ENCODE peak calls at places on chromosome 21, in six cellular contexts. H, I, F, S, M and J are unnamed samples.

GRCh38 chr21:39208624-39209333 is 25.5 kb upstream of the PSMG1 start:
- DNase-seq in M (no peak), I (no peak), F (no peak), S (no peak), H (no peak), J (no peak)

GRCh38 chr21:38925923-38926322 is 120.2 kb downstream of the ETS2 start:
- DNase-seq in H (no peak), F (peak), M (peak), S (peak), I (peak), J (no peak)

GRCh38 chr21:46459356-46460112 is 843 bp downstream of the DIP2A start:
- DNase-seq in H (peak), I (peak), F (peak), M (peak), S (peak), J (no peak)

GRCh38 chr21:41726970-41727783 is 39.7 kb downstream of the RIPK4 start:
- DNase-seq in M (peak), F (no peak), S (peak), I (no peak), H (no peak), J (no peak)

GRCh38 chr21:31630062-31630711 is 29.3 kb upstream of the SOD1 start:
- DNase-seq in M (peak), F (no peak), I (peak), H (no peak), S (peak), J (no peak)

GRCh38 chr21:46226920-46227599 is 1.5 kb downstream of the LSS start:
- DNase-seq in M (peak), S (peak), I (no peak), F (peak), H (no peak), J (no peak)

GRCh38 chr21:45988366-45989347 is 7.1 kb downstream of the COL6A1 start:
- DNase-seq in S (no peak), I (no peak), F (no peak), M (no peak), H (no peak), J (no peak)

GRCh38 chr21:33441489-33442477 is 38.0 kb downstream of the TMEM50B start:
- DNase-seq in I (no peak), S (peak), M (peak), H (no peak), F (peak), J (no peak)

GRCh38 chr21:33514234-33514633 is 22.7 kb upstream of the DNAJC28 start:
- DNase-seq in F (no peak), M (peak), H (no peak), S (no peak), I (no peak), J (no peak)

GRCh38 chr21:38356898-38357297 is 100.1 kb downstream of the KCNJ15 start:
- DNase-seq in H (no peak), I (no peak), F (no peak), S (no peak), M (no peak), J (no peak)

GRCh38 chr21:40929833-40930232 is 82.9 kb upstream of the DSCAM start:
- DNase-seq in F (no peak), H (no peak), M (no peak), I (no peak), S (no peak), J (no peak)

GRCh38 chr21:14088391-14088790 is 122.4 kb downstream of the LIPI start:
- DNase-seq in S (no peak), F (no peak), I (no peak), H (no peak), M (no peak), J (no peak)

GRCh38 chr21:43303240-43304178 is 123.4 kb downstream of the SIK1 start:
- DNase-seq in S (no peak), M (no peak), H (no peak), I (no peak), F (no peak), J (no peak)

GRCh38 chr21:17454315-17455027 is 58.4 kb upstream of the CXADR start:
- DNase-seq in M (peak), F (peak), I (no peak), S (peak), H (peak), J (peak)

GRCh38 chr21:46071082-46071481 is 26.8 kb upstream of the COL6A2 start:
- DNase-seq in S (no peak), M (no peak), I (no peak), H (no peak), F (no peak), J (no peak)

GRCh38 chr21:30033441-30033840 is 93.6 kb upstream of the GRIK1 start:
- DNase-seq in I (no peak), M (no peak), S (no peak), H (no peak), F (no peak), J (no peak)

GRCh38 chr21:42570841-42571387 is 57.3 kb downstream of the SLC37A1 start:
- DNase-seq in F (no peak), S (no peak), H (peak), M (no peak), I (no peak), J (no peak)

GRCh38 chr21:24150753-24151152 is 1456.5 kb downstream of the MRPL39 start:
- DNase-seq in H (no peak), S (no peak), M (no peak), I (no peak), F (no peak), J (no peak)

GRCh38 chr21:42975886-42976608 is 1.7 kb downstream of the PKNOX1 start:
- DNase-seq in I (no peak), H (no peak), M (peak), F (no peak), S (no peak), J (no peak)

GRCh38 chr21:39142972-39143371 is 40.3 kb downstream of the PSMG1 start:
- DNase-seq in S (no peak), I (no peak), H (no peak), F (no peak), M (no peak), J (no peak)

GRCh38 chr21:40840441-40840840 is 6.5 kb downstream of the DSCAM start:
- DNase-seq in H (no peak), I (no peak), F (no peak), M (no peak), S (no peak), J (no peak)

GRCh38 chr21:43658094-43658725 is 1.1 kb downstream of the HSF2BP start:
- DNase-seq in I (peak), F (no peak), S (no peak), M (no peak), H (no peak), J (no peak)

GRCh38 chr21:32424674-32425073 is 12.2 kb downstream of the EVA1C start:
- DNase-seq in H (no peak), F (no peak), M (no peak), I (no peak), S (peak), J (no peak)

GRCh38 chr21:15494481-15494880 is 235.3 kb upstream of the USP25 start:
- DNase-seq in M (no peak), S (no peak), F (no peak), I (no peak), H (no peak), J (no peak)

GRCh38 chr21:14267071-14267470 is 51.1 kb downstream of the RBM11 start:
- DNase-seq in F (no peak), S (no peak), H (no peak), I (no peak), M (no peak), J (no peak)

GRCh38 chr21:46253610-46254124 is 25.1 kb upstream of the LSS start:
- DNase-seq in I (no peak), F (peak), S (no peak), M (peak), H (no peak), J (peak)

GRCh38 chr21:17506936-17507335 is 5.9 kb upstream of the CXADR start:
- DNase-seq in M (no peak), F (no peak), I (no peak), S (no peak), H (no peak), J (peak)

GRCh38 chr21:37658994-37659458 is 257.2 kb downstream of the KCNJ6 start:
- DNase-seq in I (peak), S (peak), H (no peak), F (no peak), M (peak), J (no peak)

GRCh38 chr21:32328595-32328994 is 29.9 kb downstream of the MRAP start:
- DNase-seq in F (no peak), H (no peak), S (peak), I (no peak), M (peak), J (no peak)

GRCh38 chr21:31502537-31503143 is 156.9 kb upstream of the SOD1 start:
- DNase-seq in I (no peak), H (no peak), S (no peak), F (no peak), M (no peak), J (no peak)

GRCh38 chr21:16492892-16493291 is 763.1 kb downstream of the USP25 start:
- DNase-seq in F (no peak), I (no peak), M (no peak), H (no peak), S (no peak), J (no peak)

GRCh38 chr21:42621166-42621827 is 32.1 kb upstream of the PDE9A start:
- DNase-seq in S (no peak), F (no peak), H (peak), M (no peak), I (no peak), J (no peak)

GRCh38 chr21:28283652-28284490 is 708.8 kb downstream of the LTN1 start:
- DNase-seq in I (peak), H (no peak), M (peak), S (peak), F (peak), J (no peak)

GRCh38 chr21:18335651-18336050 is 67.9 kb downstream of the TMPRSS15 start:
- DNase-seq in I (no peak), S (no peak), M (no peak), H (no peak), F (no peak), J (no peak)

GRCh38 chr21:14767192-14767852 is 221.2 kb upstream of the SAMSN1 start:
- DNase-seq in F (no peak), M (no peak), S (no peak), I (no peak), H (no peak), J (no peak)

GRCh38 chr21:39251326-39251725 is 62.1 kb downstream of the BRWD1 start:
- DNase-seq in H (no peak), S (no peak), F (no peak), I (no peak), M (peak), J (no peak)

GRCh38 chr21:32653326-32653901 is 41.2 kb upstream of the CFAP298 start:
- DNase-seq in H (peak), S (peak), I (no peak), F (peak), M (peak), J (peak)

GRCh38 chr21:31265293-31265692 is 78.8 kb downstream of the TIAM1 start:
- DNase-seq in I (no peak), S (no peak), F (no peak), H (no peak), M (peak), J (no peak)

DNA sequence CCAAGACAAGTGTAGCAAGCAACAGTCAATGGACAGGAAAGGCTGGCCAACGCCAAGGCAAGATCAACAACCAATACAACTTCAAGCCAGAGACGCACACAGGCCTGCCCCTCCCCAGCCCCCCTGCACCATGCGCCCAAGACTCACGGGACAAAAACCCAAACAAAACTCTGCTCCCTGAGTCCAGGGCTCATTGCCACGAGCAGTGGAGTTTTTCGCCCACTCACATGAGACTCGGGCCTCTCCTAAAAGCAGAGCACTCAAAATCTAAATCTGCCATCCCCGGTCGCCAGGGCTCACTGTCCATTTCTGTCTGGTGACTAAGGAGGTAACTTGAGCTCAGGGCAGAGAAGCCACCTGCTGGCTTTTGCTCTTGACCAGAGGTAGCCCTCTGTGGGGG is 174.8 kb downstream of the CLIC6 start:
- DNase-seq in H (no peak), S (peak), F (no peak), M (no peak), I (no peak), J (no peak)
- H3K4me3 ChIP-seq in H (no peak), S (no peak), F (no peak), M (no peak), I (no peak), J (no peak)

DNA sequence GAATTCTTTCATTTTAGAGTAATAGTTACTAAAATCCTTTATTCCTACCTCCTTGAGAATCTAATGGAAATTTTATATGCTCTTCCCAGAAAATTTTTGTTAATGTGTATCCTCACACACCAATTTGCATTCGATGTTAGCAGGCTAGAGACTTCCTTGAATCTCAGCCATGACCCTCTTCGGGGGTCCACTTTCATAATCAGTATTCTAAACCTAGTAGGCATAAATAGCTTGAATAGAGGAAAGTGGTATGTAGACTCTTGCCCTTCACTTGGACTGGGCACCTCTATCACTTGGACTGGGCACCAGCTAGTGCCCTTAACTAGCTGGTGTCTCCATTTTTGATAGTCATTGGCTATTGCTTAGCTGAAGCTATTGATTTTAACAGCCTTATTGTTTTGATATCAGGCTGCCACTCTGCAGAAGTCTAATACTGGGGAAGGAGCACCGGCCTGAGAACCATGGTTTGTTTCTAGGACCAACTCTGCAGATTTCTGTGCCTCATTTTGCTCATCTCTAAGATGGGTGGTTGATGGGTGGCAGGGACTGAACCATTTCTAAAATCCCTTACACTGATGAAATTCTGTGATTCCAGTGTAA is 42.8 kb downstream of the MRPL39 start:
- DNase-seq in M (no peak), H (no peak), F (no peak), S (no peak), I (no peak), J (no peak)
- H3K4me3 ChIP-seq in M (no peak), H (no peak), F (no peak), S (no peak), I (no peak), J (no peak)

GRCh38 chr21:44710294-44710665 is 1.1 kb downstream of the TSPEAR start:
- DNase-seq in M (no peak), H (peak), I (no peak), F (no peak), S (no peak), J (no peak)

GRCh38 chr21:44710756-44711326 is 531 bp downstream of the TSPEAR start:
- DNase-seq in H (peak), I (no peak), M (no peak), S (no peak), F (no peak), J (no peak)

GRCh38 chr21:44713130-44713529 is 1.8 kb upstream of the TSPEAR start:
- DNase-seq in H (no peak), S (no peak), F (no peak), I (no peak), M (no peak), J (no peak)

GRCh38 chr21:44712203-44713028 is 1.0 kb upstream of the TSPEAR start:
- DNase-seq in I (no peak), F (no peak), H (no peak), S (no peak), M (no peak), J (no peak)

GRCh38 chr21:44711327-44712202 is at the start of gene TSPEAR:
- DNase-seq in F (peak), H (peak), M (no peak), I (no peak), S (no peak), J (no peak)
- H3K4me3 ChIP-seq in F (peak), H (peak), M (no peak), I (no peak), S (no peak), J (no peak)

DNA sequence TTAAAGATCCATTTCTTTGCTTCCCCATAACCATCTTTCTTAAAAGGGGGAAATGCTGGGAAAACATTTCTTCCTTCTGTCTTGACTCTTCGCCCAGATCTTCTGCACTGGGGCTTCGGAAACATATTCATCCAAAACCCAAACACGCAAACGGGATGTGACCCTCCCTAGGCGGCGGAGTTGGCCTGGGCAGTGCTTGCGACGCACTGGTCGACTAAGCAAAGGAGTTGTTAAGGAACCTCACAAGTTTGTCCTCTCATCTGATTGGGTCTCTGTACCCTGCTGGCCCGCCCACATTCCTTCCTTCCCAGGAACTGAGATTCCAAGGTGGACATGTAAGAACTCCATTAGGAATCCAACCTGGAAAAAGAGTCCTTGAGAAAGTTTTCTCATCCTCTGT is 2.5 kb downstream of the ADAMTS5 start:
- DNase-seq in I (no peak), S (no peak), F (no peak), H (peak), M (peak), J (no peak)
- H3K4me3 ChIP-seq in I (no peak), S (no peak), F (no peak), H (no peak), M (peak), J (no peak)

GRCh38 chr21:36433011-36433709 is 46.8 kb downstream of the CLDN14 start:
- DNase-seq in M (no peak), S (no peak), H (no peak), F (no peak), I (no peak), J (no peak)

GRCh38 chr21:36428789-36429671 is 43.8 kb downstream of the CHAF1B start:
- DNase-seq in H (no peak), M (peak), F (no peak), I (no peak), S (no peak), J (no peak)

GRCh38 chr21:36429672-36430546 is 44.7 kb downstream of the CHAF1B start:
- DNase-seq in F (peak), H (peak), S (peak), I (peak), M (peak), J (peak)

GRCh38 chr21:36431252-36431651 is 46.1 kb downstream of the CHAF1B start:
- DNase-seq in S (no peak), I (no peak), M (no peak), F (no peak), H (no peak), J (no peak)

GRCh38 chr21:36430841-36431240 is 45.6 kb downstream of the CHAF1B start:
- DNase-seq in M (peak), I (no peak), F (no peak), S (peak), H (no peak), J (no peak)
- H3K4me3 ChIP-seq in M (peak), I (no peak), F (no peak), S (peak), H (no peak), J (no peak)